ENCODE peak calls at places on chromosomes 13 and 19, in four cellular contexts. U, T, D and F are unnamed samples.

GRCh38 chr19:12778020-12778904 is 2.9 kb upstream of the HOOK2 start:
- DNase-seq in U (peak), T (peak), D (peak), F (no peak)

GRCh38 chr13:83975668-83976165 is 93.4 kb upstream of the SLITRK1 start:
- DNase-seq in U (no peak), T (no peak), D (no peak), F (no peak)

GRCh38 chr19:44942067-44942571 is at the start of gene APOC4:
- DNase-seq in U (no peak), T (no peak), D (no peak), F (no peak)

GRCh38 chr13:79775830-79776229 is 294.9 kb downstream of the NDFIP2 start:
- DNase-seq in U (no peak), T (no peak), D (peak), F (peak)

GRCh38 chr19:12555456-12555930 is 4.2 kb upstream of the ZNF564 start:
- DNase-seq in U (no peak), T (peak), D (no peak), F (no peak)

GRCh38 chr13:22061371-22061805 is 390.5 kb downstream of the FGF9 start:
- DNase-seq in U (no peak), T (peak), D (no peak), F (no peak)

GRCh38 chr13:87311165-87311564 is 360.0 kb upstream of the SLITRK5 start:
- DNase-seq in U (no peak), T (no peak), D (no peak), F (no peak)

GRCh38 chr13:91311491-91311890 is 36.0 kb upstream of the MIR17HG start:
- DNase-seq in U (no peak), T (no peak), D (no peak), F (no peak)

GRCh38 chr19:18251587-18252369 is 22.5 kb downstream of the IQCN start:
- DNase-seq in U (peak), T (peak), D (peak), F (no peak)

GRCh38 chr19:17510220-17510993 is 1.0 kb upstream of the PGLS start:
- DNase-seq in U (no peak), T (no peak), D (peak), F (no peak)

GRCh38 chr13:85693889-85694511 is 105.2 kb downstream of the SLITRK6 start:
- DNase-seq in U (no peak), T (no peak), D (peak), F (peak)